ENCODE peak calls at places on chromosomes 16 and 17, in five cellular contexts. M is transverse colon; S is CD4-positive, alpha-beta T cell; Z is Peyer's patch; T is brain microvascular endothelial cell. X is an unnamed sample.

GRCh38 chr17:15488557-15488956 is 21.1 kb upstream of the CDRT4 start:
- DNase-seq in M (no peak), S (no peak), Z (no peak), T (no peak), X (no peak)

GRCh38 chr17:43952351-43952723 is 1.4 kb downstream of the PYY start:
- DNase-seq in M (no peak), S (no peak), Z (no peak), T (no peak), X (no peak)

GRCh38 chr17:18225121-18225561 is 294 bp upstream of the LLGL1 start:
- DNase-seq in M (peak; percentile 97), S (peak; percentile 91), Z (peak; percentile 96), T (peak; percentile 90), X (peak; percentile 56)

GRCh38 chr17:64091116-64091515 is 38.8 kb downstream of the ERN1 start:
- DNase-seq in M (no peak), S (no peak), Z (no peak), T (no peak), X (no peak)

GRCh38 chr16:65832269-65832668 is 534.2 kb upstream of the CDH5 start:
- DNase-seq in M (no peak), S (no peak), Z (no peak), T (no peak), X (no peak)

GRCh38 chr16:57590654-57591085 is 37.8 kb upstream of the ADGRG1 start:
- DNase-seq in M (no peak), S (no peak), Z (no peak), T (peak; percentile 71), X (peak; percentile 23)

GRCh38 chr16:29702307-29702706 is 23.3 kb downstream of the QPRT start:
- DNase-seq in M (no peak), S (peak; percentile 45), Z (no peak), T (no peak), X (no peak)

GRCh38 chr17:77089118-77089477 is 51.7 kb upstream of the SEC14L1 start:
- DNase-seq in M (no peak), S (no peak), Z (no peak), T (no peak), X (no peak)

GRCh38 chr16:19307587-19308241 is 22.2 kb downstream of the CLEC19A start:
- DNase-seq in M (no peak), S (no peak), Z (no peak), T (no peak), X (no peak)

GRCh38 chr17:18235743-18236256 is 10.4 kb downstream of the LLGL1 start:
- DNase-seq in M (no peak), S (no peak), Z (no peak), T (peak; percentile 43), X (no peak)

DNA sequence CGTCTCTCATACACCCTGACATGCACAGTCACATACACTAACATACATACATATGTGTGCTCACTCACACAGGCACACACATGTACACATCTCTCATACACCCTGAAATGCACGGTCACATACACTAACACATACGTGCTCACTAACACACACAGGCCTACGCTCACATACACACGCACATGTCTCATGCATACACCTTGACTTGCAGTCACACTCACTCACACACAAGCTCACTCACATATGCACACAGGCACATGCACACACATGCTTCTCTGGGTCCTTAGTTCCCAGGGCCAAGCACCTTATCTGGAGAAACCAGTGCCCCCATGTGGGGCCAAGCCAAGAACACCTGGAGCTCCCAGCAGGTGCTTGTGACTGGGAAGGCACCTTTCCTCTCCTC is 240.3 kb downstream of the RBFOX3 start:
- DNase-seq in M (no peak), S (no peak), Z (no peak), T (no peak), X (no peak)
- H3K27me3 ChIP-seq in M (peaks cover 28% of the 10 kb centered on the region), S (no peaks in the 10 kb centered on the region), Z (no peaks in the 10 kb centered on the region), T (no peaks in the 10 kb centered on the region), X (peaks cover 17% of the 10 kb centered on the region)

DNA sequence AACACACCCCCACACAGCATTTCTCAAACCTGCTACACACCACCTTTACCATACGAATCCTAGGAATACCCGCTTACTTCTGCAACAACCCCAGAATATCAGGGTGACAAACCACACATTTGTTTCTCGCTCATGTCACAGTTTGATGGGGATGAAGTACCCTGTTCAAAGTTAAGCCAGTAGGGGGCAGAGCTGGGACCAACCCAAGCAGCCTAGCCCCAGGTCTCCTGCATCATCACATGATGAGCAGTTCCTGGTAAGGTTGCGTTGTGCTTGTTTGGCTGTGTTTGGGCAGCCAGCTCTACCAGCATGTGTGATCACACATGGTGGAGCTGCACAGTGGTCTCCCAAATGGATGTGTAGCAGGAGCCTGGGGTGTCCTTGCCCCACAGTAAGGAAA is 103.6 kb upstream of the C16orf82 start:
- DNase-seq in M (peak; percentile 10), S (no peak), Z (no peak), T (no peak), X (no peak)
- TF ChIP-seq CTCF in M (peak; percentile 12), S (peak; percentile 19), Z (no peak), T (peak; percentile 38), X (peak; percentile 27)

DNA sequence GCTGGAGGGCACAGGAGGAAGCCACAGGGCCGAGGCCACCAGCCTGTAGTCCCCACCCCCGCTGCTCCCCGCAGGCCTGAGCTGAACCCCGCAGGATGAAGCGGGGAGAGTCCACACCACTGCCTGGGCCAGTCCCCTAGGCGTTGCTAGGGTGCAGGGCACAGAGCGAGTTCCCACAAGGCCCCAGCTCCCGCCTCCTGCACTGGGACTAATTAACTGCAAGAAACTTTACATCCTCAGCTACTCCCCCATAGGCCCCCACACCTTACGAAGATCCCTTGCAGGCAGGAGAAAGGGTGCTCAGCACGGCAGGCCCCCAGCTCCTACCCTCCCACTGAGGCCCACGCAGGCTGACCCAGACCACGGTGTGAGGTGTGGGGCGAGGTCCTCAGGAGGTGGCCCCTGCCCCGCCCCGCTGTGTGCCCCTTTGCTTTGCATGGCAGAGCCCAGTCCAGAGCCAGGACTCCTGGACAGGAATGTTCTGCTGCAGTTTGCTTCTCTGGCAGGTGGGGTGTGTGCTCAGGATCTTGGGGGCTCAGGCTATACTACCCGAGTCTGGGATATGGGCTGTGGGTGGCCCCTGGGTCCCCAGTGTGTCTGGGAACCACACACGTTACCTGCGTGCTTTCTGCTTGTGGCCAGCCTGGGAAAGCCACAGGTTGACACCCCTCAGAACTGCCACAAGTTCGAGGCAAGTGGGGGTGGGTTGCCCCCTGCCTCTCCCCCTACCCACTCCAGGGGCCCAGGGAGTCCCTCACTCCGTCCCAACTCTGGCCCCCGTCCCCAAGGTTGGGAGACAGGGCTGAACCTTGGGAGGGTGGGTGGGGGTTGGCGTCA is 1.2 kb downstream of the GNG13 start:
- DNase-seq in M (no peak), S (no peak), Z (no peak), T (no peak), X (no peak)
- H3K27me3 ChIP-seq in M (peaks cover 56% of the 10 kb centered on the region), S (peaks cover 31% of the 10 kb centered on the region), Z (no peaks in the 10 kb centered on the region), T (peaks cover 29% of the 10 kb centered on the region), X (peaks cover 51% of the 10 kb centered on the region)

DNA sequence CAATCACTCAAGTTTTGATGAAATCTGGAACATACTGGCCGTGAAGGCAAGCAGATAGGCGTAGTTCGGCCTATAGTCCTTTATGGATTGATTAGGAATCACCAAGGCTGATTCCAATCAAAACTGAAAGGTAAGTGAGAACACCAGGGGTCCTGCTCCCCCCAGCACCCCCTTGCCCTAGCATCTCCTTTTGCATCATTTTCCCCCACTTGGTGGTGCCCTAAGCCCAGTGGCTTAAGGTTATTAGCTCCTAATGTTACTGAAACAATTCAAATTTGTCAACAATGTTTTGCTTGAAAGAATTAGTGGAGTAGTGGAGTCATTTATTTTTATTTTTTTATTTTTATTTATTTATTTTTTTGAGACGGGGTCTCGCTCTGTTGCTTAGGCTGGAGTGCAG is 4.9 kb downstream of the SLFN14 start:
- DNase-seq in M (no peak), S (no peak), Z (no peak), T (no peak), X (no peak)
- TF ChIP-seq CTCF in M (no peak), S (no peak), Z (no peak), T (peak; percentile 32), X (no peak)

GRCh38 chr17:8746501-8747236 is 2.0 kb upstream of the CCDC42 start:
- DNase-seq in M (no peak), S (no peak), Z (no peak), T (peak; percentile 2), X (no peak)
- H3K27me3 ChIP-seq in M (no peaks in the 10 kb centered on the region), S (no peaks in the 10 kb centered on the region), Z (no peaks in the 10 kb centered on the region), T (no peaks in the 10 kb centered on the region), X (peaks cover 3% of the 10 kb centered on the region)

DNA sequence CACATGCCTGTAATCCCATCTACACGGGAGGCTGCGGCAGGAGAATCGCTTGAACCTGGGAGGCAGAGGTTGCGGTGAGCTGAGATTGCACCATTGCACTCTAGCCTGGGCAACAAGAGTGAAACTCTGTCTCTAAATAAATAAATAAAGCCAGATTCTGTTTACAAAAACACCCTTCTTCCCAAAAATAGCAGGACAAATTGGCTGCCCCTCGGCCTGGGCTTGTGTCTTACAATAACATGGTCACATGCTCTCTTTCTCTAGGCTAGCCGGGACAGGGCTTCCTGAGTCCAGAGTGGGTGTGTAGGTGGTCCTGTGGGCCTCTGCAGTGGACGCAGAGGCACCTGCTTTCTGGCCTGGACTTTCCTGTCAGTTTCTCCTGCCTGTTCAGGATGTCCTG is 3.2 kb upstream of the EDC4 start:
- DNase-seq in M (no peak), S (no peak), Z (no peak), T (no peak), X (no peak)
- TF ChIP-seq CTCF in M (no peak), S (no peak), Z (no peak), T (no peak), X (no peak)

DNA sequence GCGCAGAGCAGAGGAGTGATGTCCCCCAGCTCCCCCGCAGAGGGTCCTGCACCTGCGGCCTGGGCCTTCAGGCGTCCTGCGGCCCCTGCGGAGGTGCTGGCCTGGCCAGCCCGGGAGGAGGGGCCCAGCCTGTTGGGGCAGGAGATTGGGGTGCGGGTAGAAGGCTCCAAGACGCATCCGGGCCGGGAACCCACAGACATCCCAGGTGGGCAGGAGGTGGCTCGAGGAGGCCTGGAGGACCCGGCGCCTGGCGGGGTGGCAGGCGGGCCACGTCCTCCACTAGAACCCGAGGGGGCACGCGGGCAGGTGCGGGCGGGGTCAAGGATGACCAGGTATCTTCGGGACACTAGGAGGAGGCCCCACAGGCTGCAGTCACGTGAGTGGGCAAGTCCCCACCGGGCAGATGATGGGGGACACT is 647 bp upstream of the SECTM1 start:
- DNase-seq in M (no peak), S (no peak), Z (no peak), T (no peak), X (no peak)
- H3K27me3 ChIP-seq in M (no peaks in the 10 kb centered on the region), S (no peaks in the 10 kb centered on the region), Z (no peaks in the 10 kb centered on the region), T (peaks cover 21% of the 10 kb centered on the region), X (peaks cover 19% of the 10 kb centered on the region)

X was measured in kidney epithelial cell.